ENCODE peak calls at places on chromosomes 5 and 9, in eight cellular contexts. C is Peyer's patch; T is upper lobe of right lung; U is SJSA1; A is CD4-positive, alpha-beta memory T cell; B is CD8-positive, alpha-beta memory T cell; J is astrocyte; S is GM12878. Z is an unnamed sample. For H3K4me1, the result is how much of the 10 kb centered on the place peaks cover.

GRCh38 chr9:7844283-7844682 is 44.7 kb upstream of the DMAC1 start:
- DNase-seq in C (no peak), T (no peak), U (no peak), A (peak), B (peak), J (no peak), S (no peak), Z (peak)

GRCh38 chr5:137201876-137202275 is 297.2 kb downstream of the SPOCK1 start:
- DNase-seq in C (no peak), T (no peak), U (no peak), A (no peak), B (no peak), J (peak), S (no peak), Z (no peak)

GRCh38 chr5:4361626-4362281 is 766.1 kb downstream of the IRX1 start:
- DNase-seq in C (no peak), T (no peak), U (no peak), A (no peak), B (no peak), J (no peak), S (no peak), Z (no peak)

GRCh38 chr9:23492126-23493002 is 333.7 kb downstream of the ELAVL2 start:
- DNase-seq in C (no peak), T (no peak), U (no peak), A (no peak), B (no peak), J (peak), S (no peak), Z (peak)

GRCh38 chr9:122922713-122923112 is 8.6 kb downstream of the ZBTB26 start:
- DNase-seq in C (no peak), T (no peak), U (no peak), A (no peak), B (no peak), J (no peak), S (no peak), Z (no peak)

GRCh38 chr9:129109952-129110739 is 447 bp downstream of the CRAT start:
- DNase-seq in C (no peak), T (no peak), U (peak), A (no peak), B (no peak), J (no peak), S (no peak), Z (no peak)

GRCh38 chr5:87266914-87267573 is 639 bp upstream of the RASA1 start:
- DNase-seq in C (no peak), T (no peak), U (no peak), A (no peak), B (no peak), J (no peak), S (no peak), Z (no peak)

GRCh38 chr5:174311531-174312269 is 266.2 kb downstream of the NSG2 start:
- DNase-seq in C (no peak), T (peak), U (peak), A (peak), B (peak), J (no peak), S (no peak), Z (peak)

GRCh38 chr9:137406876-137407589 is 15.9 kb downstream of the EXD3 start:
- DNase-seq in C (peak), T (peak), U (peak), A (peak), B (peak), J (peak), S (no peak), Z (peak)

GRCh38 chr5:134545070-134545868 is 19.8 kb downstream of the JADE2 start:
- DNase-seq in C (peak), T (peak), U (no peak), A (peak), B (peak), J (no peak), S (no peak), Z (no peak)

GRCh38 chr5:149141224-149141956 is at the start of gene ABLIM3:
- DNase-seq in C (peak), T (peak), U (peak), A (peak), B (peak), J (no peak), S (no peak), Z (peak)

GRCh38 chr9:136085815-136086212 is 9.3 kb downstream of the NACC2 start:
- DNase-seq in C (no peak), T (peak), U (no peak), A (no peak), B (no peak), J (no peak), S (no peak), Z (no peak)

DNA sequence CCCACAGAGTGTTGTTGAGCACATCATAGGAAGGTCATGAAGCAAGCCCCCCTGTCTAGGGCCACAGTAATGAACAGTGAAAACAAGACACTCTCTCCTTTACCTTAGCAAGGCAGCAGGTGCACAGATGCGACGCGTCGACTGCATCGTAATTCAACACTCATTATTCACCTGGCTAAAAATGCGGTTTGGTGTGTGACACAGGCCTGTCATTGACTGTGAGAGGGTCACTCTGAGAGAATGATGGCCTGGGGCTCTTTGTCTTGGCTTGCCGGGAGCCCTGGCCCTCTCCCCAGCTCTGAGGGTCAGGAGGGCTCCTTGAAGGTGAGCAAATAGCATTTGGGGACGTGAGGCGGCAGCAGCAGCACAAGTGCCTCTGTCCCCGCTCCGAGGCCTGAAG is 46.8 kb downstream of the SHB start:
- DNase-seq in C (no peak), T (no peak), U (no peak), A (no peak), B (no peak), J (no peak), S (no peak), Z (no peak)
- H3K4me1 ChIP-seq in C (under half), T (half or more), U (half or more), A (under half), B (under half), J (half or more), S (under half), Z (half or more)

DNA sequence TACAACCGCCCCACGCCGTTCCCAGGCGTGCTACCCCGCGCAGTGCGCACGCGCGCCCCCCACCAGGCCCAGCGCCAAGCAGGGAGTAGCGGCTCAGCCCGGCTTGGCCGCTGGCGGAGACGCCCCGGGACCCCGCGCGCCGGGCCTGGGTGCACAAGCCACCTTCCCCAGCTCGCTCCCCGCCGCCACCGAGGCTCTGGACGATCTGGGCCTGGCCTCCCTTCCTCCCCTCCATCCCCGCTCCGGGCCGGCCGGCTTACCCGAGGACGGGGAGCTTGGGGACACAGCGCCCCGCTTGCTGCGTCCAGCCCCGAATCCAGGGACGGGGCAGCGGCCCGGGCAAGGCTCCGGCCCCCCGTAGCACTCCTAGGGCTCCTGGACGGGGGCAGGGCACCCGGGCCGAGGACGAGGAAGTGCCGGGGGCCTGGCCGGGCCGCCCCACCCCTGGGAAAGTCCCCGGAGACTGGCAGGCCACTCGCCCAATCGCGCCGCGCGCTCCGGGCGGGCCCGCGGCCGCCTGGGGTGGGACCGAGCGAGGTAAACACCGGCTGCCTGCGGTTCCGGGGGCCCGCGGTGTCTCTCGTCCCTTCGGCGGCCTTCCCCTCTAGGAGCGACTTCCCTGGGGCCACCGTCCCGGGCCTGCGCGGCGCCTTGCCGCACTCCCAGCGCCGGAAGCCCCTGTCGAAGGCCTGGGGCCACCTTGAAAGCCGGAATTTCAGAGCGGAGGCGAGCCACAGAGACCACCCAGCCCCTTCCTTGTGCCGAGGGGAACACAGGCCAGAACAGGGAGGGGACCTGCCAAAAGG is at the start of gene TNIP1:
- DNase-seq in C (peak), T (peak), U (peak), A (peak), B (peak), J (peak), S (no peak), Z (peak)
- H3K4me1 ChIP-seq in C (under half), T (half or more), U (half or more), A (half or more), B (half or more), J (under half), S (under half), Z (under half)

DNA sequence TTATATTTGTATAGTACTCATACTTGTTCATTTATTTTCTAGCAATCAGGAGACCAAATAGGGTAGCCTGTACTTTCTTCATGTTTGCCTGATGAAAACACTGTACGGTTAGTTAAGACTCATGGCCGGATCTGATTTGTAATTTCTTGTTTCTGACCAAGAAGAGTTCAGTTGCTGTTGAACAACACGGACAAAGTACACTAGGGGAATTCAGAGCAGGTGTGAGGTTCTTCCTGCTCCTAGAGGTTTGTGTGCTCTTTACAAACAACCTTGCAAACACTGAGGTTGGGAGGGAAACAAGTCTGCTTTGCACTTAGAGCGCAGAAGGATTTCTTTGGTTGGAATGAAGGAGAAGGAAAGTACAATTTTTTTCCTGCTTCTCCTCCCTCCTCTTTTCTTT is 69.7 kb downstream of the TRIO start:
- DNase-seq in C (no peak), T (no peak), U (no peak), A (no peak), B (no peak), J (no peak), S (peak), Z (no peak)
- H3K4me1 ChIP-seq in C (under half), T (under half), U (half or more), A (under half), B (under half), J (half or more), S (half or more), Z (under half)

DNA sequence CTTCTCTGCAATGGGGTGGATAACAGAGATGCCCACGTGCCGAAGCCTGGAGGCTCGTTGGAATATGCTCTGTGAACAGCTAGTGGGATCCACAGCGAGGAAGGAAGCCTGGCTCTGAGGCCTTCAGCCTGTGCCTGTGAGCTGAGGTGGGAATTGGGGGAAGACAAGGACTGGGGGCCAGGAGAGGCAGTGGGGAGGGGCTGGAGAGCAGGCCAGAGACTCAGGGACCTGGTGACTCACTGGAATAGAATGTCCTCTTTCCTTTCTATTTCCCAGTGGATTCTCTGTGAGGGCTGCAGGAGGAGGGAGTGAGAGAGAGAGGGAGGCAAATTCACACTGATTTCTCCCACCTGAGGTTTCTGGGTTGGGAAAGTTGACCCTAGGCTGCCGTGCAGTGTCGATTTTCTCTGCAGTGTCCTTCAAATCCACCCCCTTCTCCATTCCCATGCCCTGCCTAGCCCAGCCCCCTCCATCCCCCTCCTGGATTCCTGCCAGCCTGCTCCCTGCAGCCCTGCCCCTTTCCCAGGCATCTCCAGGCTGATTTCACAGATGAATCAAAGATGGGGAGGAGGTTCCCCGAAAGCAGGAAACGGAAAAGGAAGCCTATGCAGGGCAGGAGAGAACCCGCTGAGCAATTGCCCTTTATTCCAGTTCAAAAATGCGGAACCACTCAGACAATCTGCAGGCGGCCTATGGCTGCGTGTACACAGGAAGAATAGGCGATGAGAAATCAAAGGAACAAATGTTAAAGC is 1.4 kb upstream of the SPAAR start:
- DNase-seq in C (no peak), T (peak), U (peak), A (peak), B (no peak), J (peak), S (no peak), Z (peak)
- H3K4me1 ChIP-seq in C (under half), T (half or more), U (half or more), A (half or more), B (half or more), J (under half), S (under half), Z (half or more)